ENCODE peak calls at places on chromosome 9, in four cellular contexts. X, O, M and H are unnamed samples.

GRCh38 chr9:73951147-73951546 is 546.0 kb upstream of the RORB start:
- DNase-seq in X (no peak), O (no peak), M (no peak), H (no peak)

GRCh38 chr9:27853529-27853928 is 280.2 kb upstream of the C9orf72 start:
- DNase-seq in X (no peak), O (no peak), M (no peak), H (no peak)

GRCh38 chr9:70438341-70438924 is 24.0 kb upstream of the KLF9 start:
- DNase-seq in X (peak; percentile 50), O (peak; percentile 86), M (peak; percentile 80), H (peak; percentile 63)

GRCh38 chr9:126856326-126856877 is 4.0 kb upstream of the ZBTB34 start:
- DNase-seq in X (no peak), O (no peak), M (no peak), H (no peak)

GRCh38 chr9:35962126-35962906 is 4.4 kb upstream of the OR2S2 start:
- DNase-seq in X (peak; percentile 49), O (peak; percentile 21), M (no peak), H (peak; percentile 19)

GRCh38 chr9:114072181-114073140 is 5.6 kb downstream of the AMBP start:
- DNase-seq in X (peak; percentile 60), O (peak; percentile 32), M (peak; percentile 83), H (no peak)

GRCh38 chr9:27379311-27380236 is 82.6 kb upstream of the EQTN start:
- DNase-seq in X (no peak), O (no peak), M (no peak), H (no peak)

GRCh38 chr9:116905131-116905724 is 218.1 kb downstream of the TRIM32 start:
- DNase-seq in X (no peak), O (no peak), M (no peak), H (no peak)

GRCh38 chr9:105070176-105070575 is 142.2 kb upstream of the ABCA1 start:
- DNase-seq in X (no peak), O (no peak), M (no peak), H (no peak)

GRCh38 chr9:120286530-120286929 is 293.4 kb downstream of the CDK5RAP2 start:
- DNase-seq in X (no peak), O (no peak), M (no peak), H (no peak)

GRCh38 chr9:72354704-72355103 is 10.3 kb downstream of the ZFAND5 start:
- DNase-seq in X (no peak), O (no peak), M (no peak), H (no peak)

GRCh38 chr9:77944556-77945261 is 86.9 kb downstream of the GNAQ start:
- DNase-seq in X (no peak), O (no peak), M (no peak), H (no peak)

GRCh38 chr9:89204811-89205210 is 26.2 kb upstream of the SHC3 start:
- DNase-seq in X (no peak), O (no peak), M (no peak), H (no peak)

GRCh38 chr9:127183814-127184582 is 61.6 kb upstream of the ANGPTL2 start:
- DNase-seq in X (no peak), O (no peak), M (no peak), H (no peak)

GRCh38 chr9:125889122-125889523 is 141.9 kb downstream of the PBX3 start:
- DNase-seq in X (peak; percentile 18), O (peak; percentile 38), M (no peak), H (no peak)

GRCh38 chr9:81372628-81373191 is 316.6 kb downstream of the TLE1 start:
- DNase-seq in X (peak; percentile 40), O (no peak), M (peak; percentile 40), H (no peak)

GRCh38 chr9:131217321-131218031 is 58.8 kb downstream of the FAM78A start:
- DNase-seq in X (no peak), O (no peak), M (no peak), H (no peak)

GRCh38 chr9:100540327-100540726 is 37.6 kb upstream of the CAVIN4 start:
- DNase-seq in X (no peak), O (no peak), M (no peak), H (no peak)

GRCh38 chr9:129654641-129655040 is 10.8 kb upstream of the PRRX2 start:
- DNase-seq in X (no peak), O (no peak), M (no peak), H (no peak)

GRCh38 chr9:31824860-31825259 is 559.6 kb upstream of the ACO1 start:
- DNase-seq in X (no peak), O (no peak), M (no peak), H (no peak)

GRCh38 chr9:13432914-13433313 is 153.4 kb upstream of the MPDZ start:
- DNase-seq in X (no peak), O (no peak), M (no peak), H (no peak)

GRCh38 chr9:122213589-122214413 is 15.0 kb downstream of the LHX6 start:
- DNase-seq in X (peak; percentile 44), O (no peak), M (peak; percentile 63), H (no peak)

GRCh38 chr9:1018121-1018520 is 32.0 kb upstream of the DMRT2 start:
- DNase-seq in X (peak; percentile 34), O (no peak), M (no peak), H (no peak)
- TF ChIP-seq CTCF in X (peak; percentile 13), O (no peak), M (no peak), H (peak; percentile 57)

GRCh38 chr9:97804059-97804365 is 49.0 kb upstream of the FOXE1 start:
- DNase-seq in X (no peak), O (no peak), M (no peak), H (no peak)
- H3K4me3 ChIP-seq in X (peak overlapping the region; percentile 62), O (no peak overlapping the region), M (peak overlapping the region; percentile 54), H (peak overlapping the region; percentile 48)

GRCh38 chr9:137300607-137301085 is 1.4 kb downstream of the NRARP start:
- DNase-seq in X (no peak), O (peak; percentile 32), M (no peak), H (no peak)

GRCh38 chr9:137299938-137300337 is 2.1 kb downstream of the NRARP start:
- DNase-seq in X (no peak), O (no peak), M (no peak), H (no peak)

GRCh38 chr9:137302176-137303030 is at the start of gene NRARP:
- DNase-seq in X (peak; percentile 84), O (peak; percentile 74), M (peak; percentile 96), H (no peak)

GRCh38 chr9:137303031-137303892 is 1.2 kb upstream of the NRARP start:
- DNase-seq in X (peak; percentile 15), O (no peak), M (no peak), H (no peak)

DNA sequence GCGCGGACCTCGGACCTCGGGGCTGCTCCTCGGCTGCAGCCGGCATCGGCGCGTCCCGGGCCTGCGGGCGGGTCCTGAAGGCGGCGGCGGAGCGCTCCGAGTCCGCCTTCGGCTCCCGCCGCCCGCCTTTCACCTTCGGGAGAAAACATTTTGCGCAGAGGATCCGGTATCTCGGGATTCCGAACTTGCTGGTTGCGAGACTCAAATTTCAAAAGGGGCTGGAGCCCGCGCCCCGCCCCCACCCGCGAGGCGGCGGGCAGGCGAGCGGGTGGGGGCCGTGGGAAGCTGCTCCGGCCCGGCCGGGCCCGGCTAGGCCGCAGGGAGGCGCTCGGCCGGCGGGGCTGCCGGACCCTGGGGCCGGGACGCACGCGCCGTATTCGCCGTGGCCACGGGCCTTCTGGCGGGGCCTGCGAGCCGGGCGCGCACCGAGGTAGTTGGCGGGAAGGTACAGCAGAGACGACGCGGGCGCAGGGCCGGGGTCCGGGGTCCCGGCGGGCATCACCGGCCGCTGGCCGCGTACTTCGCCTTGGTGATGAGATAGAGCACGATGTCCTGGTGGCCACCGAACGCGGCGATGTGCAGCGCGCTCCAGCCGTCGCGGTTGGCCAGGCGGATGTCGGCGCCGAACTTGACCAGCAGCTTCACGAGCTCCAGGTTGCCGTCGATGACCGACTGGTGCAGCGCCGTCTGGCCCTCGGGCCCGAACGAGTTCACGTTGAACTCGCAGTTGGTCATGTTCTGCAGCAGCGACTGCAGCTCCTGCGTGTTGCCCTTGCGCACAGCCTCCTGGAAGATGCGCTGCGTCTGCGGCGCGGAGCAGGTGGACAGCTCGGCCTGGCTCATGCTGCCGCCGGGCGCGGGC is 754 bp downstream of the NRARP start:
- DNase-seq in X (peak; percentile 29), O (peak; percentile 57), M (peak; percentile 68), H (no peak)
- TF ChIP-seq CTCF in X (peak; percentile 24), O (peak; percentile 8), M (no peak), H (no peak)

DNA sequence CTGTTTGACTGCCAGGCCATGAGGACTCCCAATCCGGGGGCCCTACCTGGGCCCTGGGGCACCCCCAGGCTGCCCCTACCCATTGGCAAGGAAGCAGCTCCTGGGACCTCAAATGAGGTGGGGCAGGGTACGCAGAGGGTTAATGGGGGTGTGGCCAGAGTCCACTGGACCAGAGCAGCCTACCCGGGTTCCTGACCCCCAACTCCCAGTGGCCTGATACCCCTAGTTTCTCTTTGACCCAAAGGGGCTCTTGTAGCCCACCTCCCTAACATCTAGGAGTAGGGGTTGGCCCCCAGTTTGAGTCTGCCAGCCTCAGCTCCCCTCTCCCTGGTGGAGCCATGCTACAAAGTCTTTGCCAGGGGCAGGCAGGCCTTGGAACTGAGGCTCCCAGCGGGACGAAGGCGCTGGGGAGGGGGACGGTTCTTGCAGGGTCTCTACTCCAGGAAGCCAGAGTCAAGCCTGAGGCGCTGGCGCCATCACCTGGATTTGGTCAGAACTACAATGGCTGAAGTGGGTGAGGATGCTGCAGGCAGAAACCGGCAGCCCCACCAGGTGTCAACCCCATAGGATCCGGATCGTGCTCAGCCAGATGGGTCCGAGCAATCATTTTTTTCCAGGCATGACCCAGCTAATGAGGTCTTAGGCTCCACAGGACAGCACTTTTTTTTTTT is 8.4 kb upstream of the CERCAM start:
- DNase-seq in X (peak; percentile 36), O (peak; percentile 35), M (peak; percentile 44), H (no peak)
- H3K4me3 ChIP-seq in X (no peak overlapping the region), O (no peak overlapping the region), M (no peak overlapping the region), H (no peak overlapping the region)

GRCh38 chr9:3647652-3648051 is 121.9 kb upstream of the RFX3 start:
- DNase-seq in X (no peak), O (no peak), M (no peak), H (no peak)
- TF ChIP-seq CTCF in X (no peak), O (no peak), M (no peak), H (peak; percentile 25)

GRCh38 chr9:109475526-109475925 is 22.6 kb downstream of the PTPN3 start:
- DNase-seq in X (peak; percentile 41), O (no peak), M (no peak), H (no peak)

GRCh38 chr9:109477269-109478203 is 20.6 kb downstream of the PTPN3 start:
- DNase-seq in X (peak; percentile 55), O (no peak), M (peak; percentile 95), H (peak; percentile 90)

GRCh38 chr9:109478204-109478563 is 19.9 kb downstream of the PTPN3 start:
- DNase-seq in X (no peak), O (no peak), M (no peak), H (no peak)

GRCh38 chr9:109474944-109475343 is 23.2 kb downstream of the PTPN3 start:
- DNase-seq in X (no peak), O (no peak), M (no peak), H (no peak)

DNA sequence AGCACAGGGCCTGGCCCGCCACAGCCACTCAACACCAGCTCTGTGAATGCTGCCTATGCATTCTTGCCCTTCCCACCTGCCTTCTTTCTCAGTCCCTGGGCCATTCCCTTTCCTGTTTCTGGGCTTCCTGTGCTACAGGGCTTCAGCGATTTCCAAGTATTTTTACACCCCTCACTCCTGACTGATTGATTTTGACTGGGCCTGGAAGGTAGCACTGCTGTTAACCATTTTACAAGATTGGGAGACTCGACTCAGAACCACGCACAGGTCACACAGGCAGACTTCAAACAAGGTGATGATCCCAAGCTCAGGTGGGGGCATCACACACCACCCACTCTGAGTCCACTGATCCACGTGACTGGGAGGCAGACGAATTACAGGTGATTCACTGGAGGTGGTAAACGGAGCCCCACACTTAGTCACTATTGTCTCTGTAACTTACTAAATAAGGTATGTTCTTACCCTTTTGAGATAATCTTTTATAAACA is 21.3 kb downstream of the PTPN3 start:
- DNase-seq in X (no peak), O (no peak), M (no peak), H (no peak)
- H3K4me3 ChIP-seq in X (no peak overlapping the region), O (no peak overlapping the region), M (no peak overlapping the region), H (peak overlapping the region; percentile 10)